ENCODE peak calls at places on chromosome 19, in seven cellular contexts. G, X, V, H, K, Y and T are unnamed samples. For H3K4me1, the result is how much of the 10 kb centered on the place peaks cover.

GRCh38 chr19:48541813-48542212 is 10.2 kb upstream of the SULT2B1 start:
- DNase-seq in G (no peak), X (no peak), V (no peak), H (no peak), K (no peak), Y (no peak), T (no peak)

GRCh38 chr19:2422951-2423880 is 4.2 kb downstream of the TIMM13 start:
- DNase-seq in G (no peak), X (peak), V (no peak), H (no peak), K (no peak), Y (no peak), T (no peak)

GRCh38 chr19:7069904-7070226 is 362 bp downstream of the ZNF557 start:
- DNase-seq in G (no peak), X (no peak), V (no peak), H (no peak), K (no peak), Y (no peak), T (no peak)

GRCh38 chr19:43759515-43759914 is 4.8 kb upstream of the SMG9 start:
- DNase-seq in G (peak), X (peak), V (peak), H (no peak), K (peak), Y (peak), T (peak)

GRCh38 chr19:55442372-55443044 is 592 bp downstream of the SHISA7 start:
- DNase-seq in G (peak), X (no peak), V (no peak), H (peak), K (no peak), Y (no peak), T (no peak)

GRCh38 chr19:51792932-51793331 is 2.0 kb upstream of the FPR3 start:
- DNase-seq in G (no peak), X (no peak), V (no peak), H (no peak), K (no peak), Y (no peak), T (no peak)

GRCh38 chr19:50705422-50706019 is 14.1 kb downstream of the SHANK1 start:
- DNase-seq in G (peak), X (peak), V (peak), H (peak), K (peak), Y (peak), T (peak)

GRCh38 chr19:38209671-38210457 is 14.2 kb downstream of the DPF1 start:
- DNase-seq in G (peak), X (peak), V (peak), H (peak), K (no peak), Y (no peak), T (no peak)

GRCh38 chr19:35742121-35742724 is at the start of gene IGFLR1:
- DNase-seq in G (no peak), X (no peak), V (no peak), H (no peak), K (no peak), Y (no peak), T (peak)

GRCh38 chr19:58182577-58182988 is 278 bp upstream of the ZNF274 start:
- DNase-seq in G (no peak), X (no peak), V (no peak), H (no peak), K (no peak), Y (no peak), T (peak)

GRCh38 chr19:10766049-10766623 is 48.3 kb downstream of the DNM2 start:
- DNase-seq in G (no peak), X (no peak), V (no peak), H (no peak), K (no peak), Y (no peak), T (no peak)

GRCh38 chr19:38556521-38557174 is 61.1 kb downstream of the MAP4K1 start:
- DNase-seq in G (no peak), X (no peak), V (peak), H (no peak), K (no peak), Y (no peak), T (peak)

GRCh38 chr19:40549007-40549708 is 27.5 kb upstream of the SHKBP1 start:
- DNase-seq in G (peak), X (peak), V (peak), H (peak), K (peak), Y (peak), T (peak)

GRCh38 chr19:8004723-8005513 is 523 bp downstream of the ELAVL1 start:
- DNase-seq in G (no peak), X (peak), V (peak), H (no peak), K (peak), Y (no peak), T (peak)

GRCh38 chr19:10292206-10292788 is 2.5 kb downstream of the ICAM5 start:
- DNase-seq in G (peak), X (peak), V (peak), H (peak), K (peak), Y (peak), T (peak)

GRCh38 chr19:48481846-48482639 is 12.9 kb downstream of the CYTH2 start:
- DNase-seq in G (peak), X (no peak), V (no peak), H (no peak), K (no peak), Y (no peak), T (no peak)

GRCh38 chr19:16143399-16144215 is at the start of gene HSH2D:
- DNase-seq in G (peak), X (no peak), V (peak), H (peak), K (peak), Y (peak), T (peak)

GRCh38 chr19:46955114-46955812 is 64.4 kb upstream of the NPAS1 start:
- DNase-seq in G (no peak), X (no peak), V (no peak), H (no peak), K (peak), Y (peak), T (no peak)
- H3K4me1 ChIP-seq in G (under half), X (under half), V (under half), H (under half), K (under half), Y (half or more), T (under half)

GRCh38 chr19:23787106-23787505 is 28.4 kb upstream of the ZNF681 start:
- DNase-seq in G (no peak), X (peak), V (no peak), H (no peak), K (peak), Y (no peak), T (no peak)
- H3K9ac ChIP-seq in G (no peak), X (no peak), V (no peak), H (no peak), K (no peak), Y (no peak), T (no peak)

GRCh38 chr19:1241417-1242095 is at the start of gene ATP5F1D:
- DNase-seq in G (peak), X (peak), V (peak), H (peak), K (peak), Y (peak), T (peak)

GRCh38 chr19:1239796-1240737 is 1.5 kb upstream of the ATP5F1D start:
- DNase-seq in G (peak), X (peak), V (peak), H (peak), K (peak), Y (peak), T (peak)

GRCh38 chr19:1239420-1239795 is 1.6 kb upstream of the CBARP start:
- DNase-seq in G (no peak), X (no peak), V (no peak), H (no peak), K (no peak), Y (no peak), T (no peak)

GRCh38 chr19:1238373-1239303 is 833 bp upstream of the CBARP start:
- DNase-seq in G (peak), X (no peak), V (no peak), H (peak), K (no peak), Y (no peak), T (peak)

DNA sequence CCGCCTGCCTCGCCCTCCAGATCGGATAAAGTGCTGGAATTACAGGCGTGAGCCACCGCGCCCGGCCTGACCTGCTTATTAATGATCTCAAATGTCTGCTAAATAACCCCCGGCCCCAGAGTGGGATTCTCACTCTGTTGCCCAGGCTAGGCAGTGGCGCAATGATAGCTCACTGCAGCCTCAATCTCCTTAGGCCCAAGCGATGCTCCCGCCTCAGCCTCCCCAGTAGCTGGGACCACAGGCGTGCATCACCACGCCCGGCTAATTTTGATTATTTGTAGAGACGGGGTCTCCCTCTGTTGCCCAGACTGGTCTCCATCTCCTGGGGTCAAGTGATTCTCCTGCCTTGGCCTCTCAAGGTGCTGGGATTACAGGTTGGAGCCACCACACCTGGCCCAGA is 626 bp upstream of the ATP5F1D start:
- DNase-seq in G (peak), X (no peak), V (no peak), H (peak), K (no peak), Y (no peak), T (no peak)
- H3K4me1 ChIP-seq in G (under half), X (under half), V (under half), H (under half), K (under half), Y (half or more), T (half or more)

GRCh38 chr19:9150650-9151049 is 10.5 kb downstream of the ZNF317 start:
- DNase-seq in G (no peak), X (no peak), V (no peak), H (no peak), K (no peak), Y (no peak), T (no peak)

GRCh38 chr19:9148687-9149086 is 8.5 kb downstream of the ZNF317 start:
- DNase-seq in G (no peak), X (no peak), V (no peak), H (no peak), K (no peak), Y (no peak), T (no peak)

GRCh38 chr19:9151367-9151766 is 11.2 kb downstream of the ZNF317 start:
- DNase-seq in G (no peak), X (no peak), V (no peak), H (no peak), K (no peak), Y (no peak), T (no peak)

GRCh38 chr19:9146882-9147281 is 6.7 kb downstream of the ZNF317 start:
- DNase-seq in G (no peak), X (no peak), V (no peak), H (no peak), K (no peak), Y (no peak), T (no peak)

DNA sequence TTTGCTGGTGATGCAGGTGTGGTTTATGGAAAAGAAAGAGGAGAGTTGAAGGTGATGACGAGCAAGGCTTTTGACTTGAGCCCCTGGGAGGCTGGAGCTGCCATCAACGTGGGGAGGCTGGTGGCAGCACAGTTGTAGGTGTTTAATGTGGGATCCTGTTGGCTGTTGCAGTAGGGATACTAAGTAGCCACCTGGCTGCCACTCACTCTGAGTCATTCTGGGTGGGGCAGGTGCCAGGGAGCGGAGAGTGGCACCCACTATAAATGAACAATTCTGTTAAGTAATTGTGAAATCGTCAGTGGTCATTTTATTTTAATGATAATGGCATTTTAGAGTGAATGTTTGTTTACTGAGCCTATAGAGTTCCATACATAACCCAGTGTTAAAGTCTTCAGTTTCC is 9.8 kb downstream of the ZNF317 start:
- DNase-seq in G (no peak), X (no peak), V (no peak), H (no peak), K (peak), Y (no peak), T (no peak)
- H3K9ac ChIP-seq in G (no peak), X (no peak), V (no peak), H (no peak), K (no peak), Y (no peak), T (no peak)

DNA sequence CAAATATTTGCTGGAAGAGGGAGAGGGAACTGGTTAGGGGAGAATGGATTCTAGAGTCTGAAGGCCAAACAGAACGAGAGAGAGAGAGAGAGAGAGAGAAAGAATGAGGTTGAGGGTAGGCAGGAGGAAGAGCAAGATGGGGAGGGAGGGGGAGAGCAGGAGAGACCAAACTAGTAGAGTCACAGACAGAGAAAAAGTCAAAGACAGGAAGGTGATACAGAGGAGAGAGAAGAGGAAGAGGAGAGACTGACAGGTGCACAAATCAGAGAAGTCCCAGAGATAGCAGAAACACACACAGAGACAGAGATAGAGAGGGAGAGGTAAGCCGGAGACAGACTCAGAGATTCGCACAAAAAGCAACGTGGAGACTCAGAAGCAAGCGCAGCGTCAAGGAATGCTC is 5.6 kb upstream of the CACNG6 start:
- DNase-seq in G (no peak), X (no peak), V (no peak), H (no peak), K (no peak), Y (no peak), T (no peak)
- H3K4me1 ChIP-seq in G (under half), X (under half), V (under half), H (under half), K (under half), Y (under half), T (under half)

GRCh38 chr19:5628470-5628869 is 5.6 kb downstream of the SAFB start:
- DNase-seq in G (no peak), X (peak), V (no peak), H (no peak), K (no peak), Y (no peak), T (no peak)
- H3K9ac ChIP-seq in G (no peak), X (no peak), V (no peak), H (no peak), K (no peak), Y (no peak), T (no peak)

GRCh38 chr19:18675779-18676178 is 7.7 kb upstream of the CRTC1 start:
- DNase-seq in G (peak), X (peak), V (peak), H (peak), K (peak), Y (no peak), T (peak)
- H3K4me1 ChIP-seq in G (under half), X (under half), V (under half), H (under half), K (under half), Y (under half), T (under half)

GRCh38 chr19:29939628-29940027 is 2.4 kb upstream of the URI1 start:
- DNase-seq in G (no peak), X (no peak), V (no peak), H (no peak), K (no peak), Y (no peak), T (no peak)
- H3K9ac ChIP-seq in G (no peak), X (no peak), V (no peak), H (no peak), K (no peak), Y (no peak), T (no peak)

DNA sequence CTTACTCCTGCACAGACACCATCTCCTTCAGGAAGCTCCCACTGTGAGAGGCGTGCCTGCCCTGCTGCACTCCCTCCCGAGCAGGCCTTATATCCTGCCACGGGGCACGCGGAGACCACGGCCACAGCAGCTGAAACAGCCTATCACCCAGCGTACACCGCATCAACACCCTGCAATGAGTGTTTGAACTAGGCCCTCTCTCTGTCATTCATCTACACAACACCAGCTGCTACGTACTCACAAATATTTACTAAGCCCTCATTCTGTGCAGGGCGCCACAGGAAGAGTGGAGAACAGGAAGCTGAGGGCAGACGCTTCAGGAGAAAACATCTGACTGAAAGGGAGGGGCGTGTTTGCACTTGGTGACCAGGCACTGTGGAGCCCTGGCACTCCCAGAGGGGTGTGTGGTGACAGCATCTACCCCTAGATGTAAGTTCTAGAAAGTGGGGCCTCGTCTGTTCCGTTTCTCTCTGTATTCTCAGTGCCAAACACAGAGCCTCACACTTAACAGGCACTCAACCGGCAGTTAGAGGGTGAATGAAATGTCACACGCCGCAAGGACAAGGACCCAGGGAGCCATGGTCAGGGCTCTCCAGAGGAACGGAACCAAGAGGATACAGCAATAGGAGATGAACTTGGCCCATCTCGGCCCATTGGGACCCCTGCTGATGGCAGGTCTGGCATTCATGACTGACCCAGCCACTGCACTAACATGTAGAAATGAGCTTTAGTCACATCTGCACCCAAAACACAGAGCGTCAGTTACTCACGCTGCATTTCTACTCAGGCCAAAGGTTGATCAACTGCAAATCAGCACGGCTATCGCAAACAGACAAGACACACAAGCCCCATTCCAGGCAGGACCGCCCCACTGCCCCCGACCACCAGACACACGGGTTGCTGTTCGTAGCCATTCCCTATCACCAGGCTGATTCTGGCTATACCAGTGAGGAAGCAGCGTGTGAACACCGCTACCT is 15.7 kb downstream of the RANBP3 start:
- DNase-seq in G (no peak), X (peak), V (no peak), H (no peak), K (peak), Y (peak), T (no peak)
- H3K4me1 ChIP-seq in G (under half), X (under half), V (under half), H (under half), K (under half), Y (half or more), T (under half)

GRCh38 chr19:5193192-5193591 is 147.4 kb downstream of the PTPRS start:
- DNase-seq in G (peak), X (no peak), V (peak), H (peak), K (no peak), Y (no peak), T (no peak)
- H3K9ac ChIP-seq in G (no peak), X (no peak), V (peak), H (no peak), K (no peak), Y (no peak), T (no peak)